ENCODE peak calls at places on chromosomes 7 and 10, in eight cellular contexts. U is activated CD4-positive, CD25-positive, alpha-beta regulatory T cell; I is NCI-H460; S is central memory CD4-positive, alpha-beta T cell; K is mammary epithelial cell; Y is GM12865; Z is naive thymus-derived CD8-positive, alpha-beta T cell; M is KBM-7. V is an unnamed sample.
A peak's percentile ranks its signal among the peaks of the same experiment; 100 is the strongest.

GRCh38 chr7:100721505-100721812 is 1.2 kb downstream of the EPO start:
- DNase-seq in I (no peak), U (no peak), S (no peak), Y (no peak), M (no peak), K (no peak), Z (no peak), V (no peak)

GRCh38 chr7:93623816-93624215 is 49.3 kb upstream of the CALCR start:
- DNase-seq in K (no peak), Z (no peak), M (no peak), S (no peak), U (no peak), Y (no peak), I (no peak), V (no peak)

GRCh38 chr10:124265776-124266467 is 152.8 kb downstream of the OAT start:
- DNase-seq in Y (no peak), Z (no peak), S (no peak), I (no peak), K (no peak), M (no peak), U (no peak), V (no peak)

GRCh38 chr10:129673292-129673691 is 206.3 kb downstream of the MGMT start:
- DNase-seq in Y (no peak), K (no peak), Z (no peak), S (no peak), I (no peak), U (no peak), M (no peak), V (no peak)

GRCh38 chr10:75291800-75292199 is 56.0 kb upstream of the COMTD1 start:
- DNase-seq in M (peak; percentile 32), K (no peak), U (no peak), I (no peak), Y (no peak), Z (no peak), S (no peak), V (no peak)

GRCh38 chr10:11813855-11814557 is 9.2 kb upstream of the PROSER2 start:
- DNase-seq in S (no peak), K (no peak), Z (no peak), Y (no peak), U (no peak), M (peak; percentile 55), I (no peak), V (no peak)

GRCh38 chr10:42769653-42770052 is 12.9 kb upstream of the BMS1 start:
- DNase-seq in M (no peak), I (peak; percentile 53), Y (no peak), S (no peak), K (no peak), U (no peak), Z (no peak), V (peak; percentile 88)

GRCh38 chr7:2029211-2029905 is 203.4 kb downstream of the MAD1L1 start:
- DNase-seq in S (no peak), M (no peak), Y (no peak), U (no peak), I (no peak), Z (no peak), K (no peak), V (peak; percentile 27)